ENCODE peak calls at places on chromosomes 2 and 18, in eight cellular contexts. Y, A, R, I, L, Z, C and B are unnamed samples.

GRCh38 chr2:36450466-36451196 is 95.1 kb downstream of the CRIM1 start:
- ATAC-seq in I (peak; percentile 70), R (peak; percentile 37), Y (no peak), C (no peak), L (no peak), Z (no peak), A (no peak), B (no peak)

GRCh38 chr2:10215393-10215935 is 87.2 kb upstream of the HPCAL1 start:
- ATAC-seq in Y (no peak), C (no peak), L (no peak), A (no peak), I (no peak), R (no peak), Z (no peak), B (no peak)

GRCh38 chr2:129915303-129915840 is 64.1 kb upstream of the RAB6C start:
- ATAC-seq in Z (peak; percentile 44), L (no peak), Y (no peak), R (no peak), A (peak; percentile 14), C (no peak), I (no peak), B (no peak)

GRCh38 chr18:79368681-79369080 is 27.0 kb upstream of the NFATC1 start:
- ATAC-seq in R (no peak), C (no peak), I (no peak), Z (no peak), A (no peak), L (no peak), Y (no peak), B (no peak)

GRCh38 chr2:221123396-221123795 is 448.7 kb downstream of the EPHA4 start:
- ATAC-seq in C (no peak), R (no peak), Y (no peak), Z (no peak), L (no peak), I (no peak), A (no peak), B (no peak)

GRCh38 chr18:67041334-67041733 is 437.4 kb upstream of the CDH19 start:
- ATAC-seq in A (no peak), C (no peak), Z (no peak), Y (no peak), I (no peak), R (no peak), L (no peak), B (no peak)

GRCh38 chr2:9549420-9549819 is 6.2 kb downstream of the ADAM17 start:
- ATAC-seq in Z (no peak), L (peak; percentile 50), Y (no peak), I (no peak), C (no peak), R (no peak), A (no peak), B (no peak)

GRCh38 chr18:59207506-59207905 is 12.5 kb upstream of the GRP start:
- ATAC-seq in Z (no peak), Y (no peak), L (no peak), R (no peak), I (no peak), A (no peak), C (no peak), B (no peak)

GRCh38 chr2:50885948-50886347 is 146.0 kb downstream of the NRXN1 start:
- ATAC-seq in A (no peak), C (no peak), R (no peak), I (no peak), Y (no peak), Z (no peak), L (no peak), B (no peak)

GRCh38 chr2:143379955-143380354 is 250.7 kb downstream of the ARHGAP15 start:
- ATAC-seq in I (no peak), L (no peak), R (no peak), Y (no peak), C (no peak), A (no peak), Z (no peak), B (no peak)

GRCh38 chr2:199303814-199304213 is 153.9 kb downstream of the SATB2 start:
- ATAC-seq in A (no peak), L (no peak), Z (no peak), C (no peak), I (peak; percentile 68), R (no peak), Y (no peak), B (no peak)

GRCh38 chr2:71716697-71717624 is 263.6 kb downstream of the DYSF start:
- ATAC-seq in R (peak; percentile 66), Y (no peak), C (no peak), L (no peak), A (peak; percentile 81), I (peak; percentile 72), Z (peak; percentile 75), B (peak; percentile 72)

GRCh38 chr2:227781841-227782240 is 31.8 kb upstream of the CCL20 start:
- ATAC-seq in R (peak; percentile 28), Z (no peak), Y (no peak), I (no peak), A (no peak), C (no peak), L (no peak), B (no peak)

GRCh38 chr2:46487667-46488333 is 8.4 kb downstream of the TMEM247 start:
- ATAC-seq in R (peak; percentile 48), Z (peak; percentile 89), I (peak; percentile 92), A (peak; percentile 55), L (no peak), Y (peak; percentile 82), C (peak; percentile 30), B (peak; percentile 88)

GRCh38 chr2:134724341-134724740 is 5.5 kb upstream of the TMEM163 start:
- ATAC-seq in I (no peak), Z (no peak), A (no peak), C (peak; percentile 33), Y (no peak), R (peak; percentile 31), L (no peak), B (no peak)

GRCh38 chr2:198715304-198715703 is 742.4 kb downstream of the SATB2 start:
- ATAC-seq in Y (no peak), R (no peak), A (no peak), I (no peak), L (peak; percentile 25), C (no peak), Z (no peak), B (no peak)

GRCh38 chr18:8140841-8141501 is 468.3 kb upstream of the RAB12 start:
- ATAC-seq in Z (no peak), L (no peak), R (no peak), I (peak; percentile 47), Y (peak; percentile 87), A (peak; percentile 74), C (peak; percentile 39), B (peak; percentile 73)

GRCh38 chr18:74108460-74108859 is 39.2 kb downstream of the FBXO15 start:
- ATAC-seq in L (no peak), Z (no peak), Y (no peak), R (no peak), I (no peak), C (no peak), A (no peak), B (no peak)

GRCh38 chr2:110804915-110805314 is 72.5 kb downstream of the ACOXL start:
- ATAC-seq in C (no peak), L (peak; percentile 89), A (no peak), I (no peak), Y (no peak), Z (no peak), R (no peak), B (no peak)

GRCh38 chr2:229245013-229245412 is 26.1 kb downstream of the PID1 start:
- ATAC-seq in Z (no peak), L (no peak), I (no peak), R (no peak), A (no peak), C (peak; percentile 40), Y (no peak), B (no peak)

GRCh38 chr2:152738438-152738837 is 20.0 kb downstream of the ARL6IP6 start:
- ATAC-seq in R (no peak), C (no peak), I (no peak), Z (no peak), Y (no peak), A (no peak), L (no peak), B (no peak)

GRCh38 chr2:20288941-20289340 is 61.7 kb downstream of the PUM2 start:
- ATAC-seq in R (no peak), C (no peak), L (no peak), Y (peak; percentile 45), A (peak; percentile 77), I (peak; percentile 67), Z (no peak), B (no peak)

GRCh38 chr2:20282916-20283592 is 58.1 kb upstream of the SDC1 start:
- ATAC-seq in R (no peak), Y (no peak), L (no peak), I (no peak), Z (no peak), A (no peak), C (no peak), B (no peak)
- H3K36me3 ChIP-seq in R (peaks cover 20% of the 10 kb centered on the region), Y (peaks cover 98% of the 10 kb centered on the region), L (peaks cover 32% of the 10 kb centered on the region), I (peaks cover 6% of the 10 kb centered on the region), Z (peaks cover 52% of the 10 kb centered on the region), A (peaks cover 39% of the 10 kb centered on the region), C (peaks cover 43% of the 10 kb centered on the region), B (peaks cover 40% of the 10 kb centered on the region)

GRCh38 chr2:15626967-15627366 is 35.3 kb downstream of the DDX1 start:
- ATAC-seq in Z (no peak), R (no peak), A (no peak), L (no peak), Y (no peak), C (no peak), I (no peak), B (no peak)
- TF ChIP-seq POLR2AphosphoS5 in Z (no peak), R (no peak), A (no peak), L (no peak), Y (no peak), C (no peak), I (no peak), B (no peak)

GRCh38 chr2:154589514-154589913 is 109.0 kb upstream of the KCNJ3 start:
- ATAC-seq in A (no peak), C (peak; percentile 98), Y (no peak), I (no peak), Z (no peak), R (no peak), L (no peak), B (no peak)
- H3K36me3 ChIP-seq in A (no peaks in the 10 kb centered on the region), C (no peaks in the 10 kb centered on the region), Y (no peaks in the 10 kb centered on the region), I (no peaks in the 10 kb centered on the region), Z (no peaks in the 10 kb centered on the region), R (no peaks in the 10 kb centered on the region), L (no peaks in the 10 kb centered on the region), B (no peaks in the 10 kb centered on the region)

GRCh38 chr2:216691210-216691741 is 4.1 kb downstream of the IGFBP5 start:
- ATAC-seq in A (no peak), R (no peak), I (peak; percentile 84), C (peak; percentile 8), Z (no peak), L (peak; percentile 43), Y (peak; percentile 71), B (peak; percentile 70)
- TF ChIP-seq POLR2AphosphoS5 in A (no peak), R (no peak), I (peak; percentile 12), C (no peak), Z (no peak), L (no peak), Y (no peak), B (peak; percentile 89)